ENCODE peak calls at places on chromosomes 2 and 18, in nine cellular contexts. O is tibial nerve, Z is dorsolateral prefrontal cortex, H is prostate gland, T is cardiac fibroblast, G is adrenal gland, J is upper lobe of left lung, E is HL-60, W is kidney epithelial cell. L is an unnamed sample.

GRCh38 chr2:149561309-149561926 is 26.2 kb downstream of the MMADHC start:
- DNase-seq in O (peak; percentile 76), Z (no peak), H (peak; percentile 28), T (peak; percentile 47), G (peak; percentile 30), J (no peak), E (no peak), W (no peak), L (peak; percentile 5)

GRCh38 chr2:10439971-10440370 is 8.2 kb downstream of the ODC1 start:
- DNase-seq in O (no peak), Z (no peak), H (no peak), T (no peak), G (no peak), J (no peak), E (peak; percentile 50), W (no peak), L (no peak)

GRCh38 chr18:74064510-74064909 is 83.1 kb downstream of the FBXO15 start:
- DNase-seq in O (no peak), Z (no peak), H (no peak), T (no peak), G (no peak), J (no peak), E (no peak), W (no peak), L (no peak)

GRCh38 chr18:52326001-52326400 is 14.0 kb upstream of the DCC start:
- DNase-seq in O (no peak), Z (no peak), H (no peak), T (no peak), G (no peak), J (no peak), E (no peak), W (no peak), L (no peak)

GRCh38 chr2:127108090-127108523 is 1.2 kb upstream of the BIN1 start:
- DNase-seq in O (no peak), Z (no peak), H (no peak), T (no peak), G (no peak), J (peak; percentile 8), E (no peak), W (no peak), L (no peak)

GRCh38 chr2:238225911-238226697 is 13.7 kb downstream of the HES6 start:
- DNase-seq in O (no peak), Z (peak; percentile 30), H (no peak), T (peak; percentile 69), G (no peak), J (no peak), E (no peak), W (no peak), L (no peak)

GRCh38 chr18:11808001-11808855 is 43.0 kb upstream of the CHMP1B start:
- DNase-seq in O (no peak), Z (no peak), H (no peak), T (no peak), G (no peak), J (no peak), E (no peak), W (peak; percentile 34), L (no peak)

GRCh38 chr2:3211256-3211970 is 166.2 kb downstream of the EIPR1 start:
- DNase-seq in O (no peak), Z (no peak), H (no peak), T (no peak), G (no peak), J (no peak), E (no peak), W (no peak), L (no peak)

GRCh38 chr2:108978709-108979111 is 10.3 kb downstream of the EDAR start:
- DNase-seq in O (no peak), Z (no peak), H (no peak), T (no peak), G (no peak), J (no peak), E (no peak), W (no peak), L (no peak)

GRCh38 chr2:85257359-85258193 is 70.2 kb downstream of the TGOLN2 start:
- DNase-seq in O (no peak), Z (no peak), H (no peak), T (no peak), G (no peak), J (no peak), E (no peak), W (no peak), L (no peak)

GRCh38 chr2:57156231-57156924 is 890.2 kb upstream of the VRK2 start:
- DNase-seq in O (no peak), Z (no peak), H (no peak), T (no peak), G (no peak), J (no peak), E (no peak), W (no peak), L (no peak)
- H3K4me3 ChIP-seq in O (no peak overlapping the region), Z (no peak overlapping the region), H (no peak overlapping the region), T (no peak overlapping the region), G (no peak overlapping the region), J (no peak overlapping the region), E (no peak overlapping the region), W (no peak overlapping the region), L (no peak overlapping the region)

DNA sequence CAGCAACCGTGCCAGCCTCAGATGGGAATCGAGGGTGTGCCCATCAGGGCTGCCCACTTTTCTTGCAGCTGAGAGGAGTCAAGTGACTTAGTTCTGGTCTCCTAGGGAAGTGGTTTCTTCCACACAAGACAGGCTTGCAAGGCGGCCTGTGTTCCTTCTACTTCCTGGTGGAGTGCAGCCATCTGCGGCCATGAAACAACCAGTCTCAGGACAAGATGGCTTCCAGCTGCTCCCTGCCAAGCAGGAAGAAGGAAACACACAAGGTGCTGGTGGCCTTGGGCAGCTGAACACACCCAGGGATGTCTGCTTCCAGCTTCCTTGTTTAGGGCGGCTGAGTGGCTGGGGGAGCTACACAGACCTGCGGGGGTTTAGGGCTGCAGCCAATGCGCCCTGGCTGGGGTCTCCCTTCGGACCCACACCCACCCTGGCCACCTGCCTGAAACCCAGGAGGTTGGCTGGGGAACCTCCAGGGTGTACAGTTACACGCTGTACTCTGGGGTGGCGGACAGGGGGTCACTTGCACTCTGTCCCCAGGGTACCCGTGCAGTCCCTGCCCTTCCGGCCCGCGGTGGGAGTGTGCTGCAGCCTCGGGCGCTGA is 34.7 kb downstream of the PTPN18 start:
- DNase-seq in O (no peak), Z (no peak), H (peak; percentile 41), T (no peak), G (no peak), J (peak; percentile 50), E (no peak), W (no peak), L (no peak)
- H3K4me3 ChIP-seq in O (peak overlapping the region; percentile 73), Z (peak overlapping the region; percentile 82), H (peak overlapping the region; percentile 66), T (peak overlapping the region; percentile 59), G (peak overlapping the region; percentile 67), J (peak overlapping the region; percentile 77), E (peak overlapping the region; percentile 65), W (peak overlapping the region; percentile 70), L (no peak overlapping the region)

GRCh38 chr2:231720971-231721640 is 12.8 kb downstream of the PTMA start:
- DNase-seq in O (no peak), Z (no peak), H (no peak), T (no peak), G (no peak), J (no peak), E (no peak), W (no peak), L (no peak)

GRCh38 chr2:231718799-231719198 is 10.5 kb downstream of the PTMA start:
- DNase-seq in O (no peak), Z (no peak), H (no peak), T (no peak), G (no peak), J (peak; percentile 4), E (no peak), W (no peak), L (no peak)

GRCh38 chr2:231722721-231723307 is 14.5 kb downstream of the PTMA start:
- DNase-seq in O (no peak), Z (no peak), H (no peak), T (no peak), G (no peak), J (no peak), E (no peak), W (no peak), L (no peak)

GRCh38 chr2:231720292-231720691 is 12.0 kb downstream of the PTMA start:
- DNase-seq in O (no peak), Z (no peak), H (no peak), T (no peak), G (no peak), J (no peak), E (no peak), W (no peak), L (no peak)

GRCh38 chr2:231721641-231722310 is 13.5 kb downstream of the PTMA start:
- DNase-seq in O (no peak), Z (no peak), H (no peak), T (no peak), G (no peak), J (no peak), E (no peak), W (no peak), L (no peak)
- H3K4me3 ChIP-seq in O (no peak overlapping the region), Z (no peak overlapping the region), H (no peak overlapping the region), T (no peak overlapping the region), G (no peak overlapping the region), J (no peak overlapping the region), E (no peak overlapping the region), W (no peak overlapping the region), L (no peak overlapping the region)

DNA sequence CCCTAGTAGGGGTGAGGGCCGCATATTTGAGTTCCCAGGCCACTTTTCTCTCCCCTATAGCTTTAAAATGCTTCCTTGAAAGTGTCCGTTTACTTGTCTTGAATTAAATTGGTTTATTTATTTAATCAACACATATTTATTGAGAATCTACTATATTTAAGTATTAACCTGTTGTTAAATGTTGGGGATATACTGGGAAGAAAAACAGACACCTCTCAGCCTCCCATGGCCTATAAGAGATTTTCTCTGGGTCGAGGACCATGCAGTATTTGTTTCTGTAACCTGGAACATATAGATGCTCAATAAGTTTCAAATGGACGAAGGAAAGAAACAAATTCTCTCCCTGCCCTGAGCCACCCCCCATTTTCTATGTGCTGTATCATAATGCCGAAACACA is 98.6 kb downstream of the INSIG2 start:
- DNase-seq in O (no peak), Z (no peak), H (no peak), T (no peak), G (no peak), J (no peak), E (no peak), W (no peak), L (no peak)
- H3K4me3 ChIP-seq in O (peak overlapping the region; percentile 63), Z (peak overlapping the region; percentile 74), H (no peak overlapping the region), T (peak overlapping the region; percentile 55), G (peak overlapping the region; percentile 67), J (peak overlapping the region; percentile 63), E (no peak overlapping the region), W (no peak overlapping the region), L (no peak overlapping the region)

DNA sequence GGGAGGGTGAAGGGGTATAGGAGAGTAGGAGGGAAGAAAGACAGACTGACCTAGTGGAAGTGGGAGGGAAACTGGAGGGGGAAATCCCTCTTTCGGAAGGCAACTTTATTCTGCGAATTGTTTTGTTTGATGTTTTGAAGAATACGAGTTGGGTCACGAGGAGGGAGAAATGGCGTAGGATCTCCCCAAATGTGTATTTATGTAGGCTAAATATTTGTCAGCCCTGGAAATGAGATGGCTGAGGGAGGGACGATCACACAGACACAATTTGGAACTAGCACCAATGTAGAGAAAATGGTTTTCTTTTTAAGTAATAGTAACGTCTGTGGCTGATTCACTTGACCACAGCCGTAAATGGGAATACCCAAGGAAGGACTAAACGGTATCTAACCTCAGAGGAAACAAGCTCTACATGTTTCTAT is 172.3 kb downstream of the ICOS start:
- DNase-seq in O (no peak), Z (no peak), H (no peak), T (no peak), G (no peak), J (no peak), E (no peak), W (no peak), L (no peak)
- H3K4me3 ChIP-seq in O (no peak overlapping the region), Z (no peak overlapping the region), H (no peak overlapping the region), T (no peak overlapping the region), G (no peak overlapping the region), J (no peak overlapping the region), E (no peak overlapping the region), W (no peak overlapping the region), L (no peak overlapping the region)